ENCODE peak calls at places on chromosomes 16 and 17, in ten cellular contexts. F is stomach, C is transverse colon, A is brain microvascular endothelial cell, O is neural progenitor cell, X is dorsolateral prefrontal cortex, T is uterus, I is HL-60, R is AG09309, V is Panc1. K is an unnamed sample.

GRCh38 chr17:10357768-10358167 is 15.0 kb downstream of the MYH13 start:
- DNase-seq in F (no peak), C (no peak), A (no peak), O (peak), X (no peak), T (no peak), I (no peak), R (no peak), V (no peak), K (no peak)

GRCh38 chr16:81928975-81929374 is 82.3 kb downstream of the SDR42E1 start:
- DNase-seq in F (peak), C (no peak), A (no peak), O (no peak), X (no peak), T (no peak), I (peak), R (no peak), V (no peak), K (no peak)

GRCh38 chr17:38338535-38338934 is 5.2 kb downstream of the GPR179 start:
- DNase-seq in F (no peak), C (no peak), A (no peak), O (no peak), X (no peak), T (no peak), I (no peak), R (no peak), V (no peak), K (no peak)

GRCh38 chr17:35313875-35314409 is 59.5 kb downstream of the SLFN11 start:
- DNase-seq in F (no peak), C (peak), A (no peak), O (no peak), X (no peak), T (peak), I (no peak), R (no peak), V (no peak), K (no peak)

GRCh38 chr17:6254036-6254435 is 180.9 kb downstream of the AIPL1 start:
- DNase-seq in F (no peak), C (no peak), A (no peak), O (no peak), X (no peak), T (no peak), I (no peak), R (no peak), V (no peak), K (peak)

GRCh38 chr16:77894054-77894632 is 105.8 kb downstream of the VAT1L start:
- DNase-seq in F (no peak), C (no peak), A (no peak), O (no peak), X (no peak), T (no peak), I (no peak), R (no peak), V (no peak), K (no peak)

GRCh38 chr17:1055751-1056645 is 59.1 kb downstream of the TIMM22 start:
- DNase-seq in F (peak), C (peak), A (peak), O (peak), X (peak), T (peak), I (peak), R (no peak), V (no peak), K (no peak)

GRCh38 chr17:55962931-55963378 is 190.3 kb upstream of the ANKFN1 start:
- DNase-seq in F (no peak), C (peak), A (no peak), O (no peak), X (no peak), T (no peak), I (peak), R (no peak), V (no peak), K (no peak)

GRCh38 chr17:68470959-68471358 is 13.7 kb upstream of the WIPI1 start:
- DNase-seq in F (no peak), C (no peak), A (no peak), O (no peak), X (no peak), T (no peak), I (no peak), R (no peak), V (no peak), K (no peak)

GRCh38 chr17:72393553-72393952 is 272.7 kb downstream of the SOX9 start:
- DNase-seq in F (no peak), C (no peak), A (peak), O (no peak), X (no peak), T (no peak), I (no peak), R (no peak), V (peak), K (no peak)

GRCh38 chr17:12227547-12227946 is 206.9 kb downstream of the MAP2K4 start:
- DNase-seq in F (no peak), C (no peak), A (no peak), O (no peak), X (no peak), T (no peak), I (no peak), R (no peak), V (no peak), K (no peak)

GRCh38 chr17:58032691-58033415 is 25.8 kb upstream of the SRSF1 start:
- DNase-seq in F (no peak), C (no peak), A (no peak), O (peak), X (no peak), T (no peak), I (no peak), R (no peak), V (no peak), K (no peak)

GRCh38 chr17:17567631-17568030 is 23.9 kb downstream of the PEMT start:
- DNase-seq in F (peak), C (no peak), A (no peak), O (no peak), X (peak), T (no peak), I (no peak), R (no peak), V (no peak), K (no peak)

GRCh38 chr16:11128211-11129123 is 127.5 kb downstream of the SOCS1 start:
- DNase-seq in F (peak), C (no peak), A (no peak), O (no peak), X (no peak), T (peak), I (peak), R (peak), V (no peak), K (no peak)

GRCh38 chr16:23155445-23156049 is 6.3 kb upstream of the USP31 start:
- DNase-seq in F (peak), C (peak), A (no peak), O (peak), X (no peak), T (no peak), I (peak), R (no peak), V (no peak), K (no peak)

GRCh38 chr17:77366206-77366557 is 225.4 kb downstream of the SEC14L1 start:
- DNase-seq in F (no peak), C (no peak), A (no peak), O (no peak), X (no peak), T (no peak), I (no peak), R (no peak), V (no peak), K (no peak)

DNA sequence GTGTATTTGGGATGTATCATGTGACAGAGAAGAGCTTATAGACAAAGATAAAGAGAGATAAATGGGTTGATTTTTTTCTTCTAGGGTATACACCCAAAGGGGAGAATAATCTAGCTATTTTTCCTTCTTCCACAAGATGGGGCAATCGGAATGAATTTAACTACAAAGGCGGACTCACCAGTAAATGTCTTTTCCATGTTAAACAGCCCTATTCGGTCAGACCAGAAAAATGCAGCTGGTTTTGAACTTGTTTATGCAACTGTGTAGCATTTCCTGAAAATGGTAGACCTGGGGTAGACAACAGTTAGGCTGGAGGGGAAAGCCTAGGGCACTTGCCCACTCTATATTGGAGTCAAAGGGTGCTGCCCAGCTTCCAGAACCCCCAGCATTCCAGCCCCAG is 477.1 kb downstream of the TOX3 start:
- DNase-seq in F (no peak), C (no peak), A (peak), O (peak), X (no peak), T (no peak), I (no peak), R (no peak), V (no peak), K (no peak)
- TF ChIP-seq CTCF in F (no peak), C (peak), A (peak), O (peak), X (peak), T (no peak), I (no peak), R (no peak), V (peak), K (peak)

DNA sequence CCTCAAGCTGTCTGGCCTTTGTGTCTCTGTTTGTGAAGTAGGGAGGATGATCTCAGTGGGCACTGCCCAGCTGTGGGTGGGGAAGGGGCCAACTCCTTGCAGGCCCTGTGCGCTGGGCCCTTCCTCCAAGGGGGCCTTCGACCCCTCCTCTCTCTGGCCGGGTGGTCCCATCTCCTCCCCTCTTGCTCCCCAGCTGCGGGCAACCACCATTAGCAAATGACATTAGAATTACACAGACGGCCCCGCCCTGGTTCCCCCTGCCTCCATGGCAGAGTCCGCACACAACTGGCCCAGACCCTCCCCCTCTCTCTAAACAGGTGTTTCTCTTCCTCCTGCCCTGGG is 2.5 kb upstream of the SLC6A4 start:
- DNase-seq in F (no peak), C (no peak), A (no peak), O (no peak), X (no peak), T (no peak), I (no peak), R (no peak), V (no peak), K (no peak)
- H3K4me3 ChIP-seq in F (no peak), C (no peak), A (no peak), O (peak), X (no peak), T (no peak), I (no peak), R (no peak), V (no peak), K (no peak)

DNA sequence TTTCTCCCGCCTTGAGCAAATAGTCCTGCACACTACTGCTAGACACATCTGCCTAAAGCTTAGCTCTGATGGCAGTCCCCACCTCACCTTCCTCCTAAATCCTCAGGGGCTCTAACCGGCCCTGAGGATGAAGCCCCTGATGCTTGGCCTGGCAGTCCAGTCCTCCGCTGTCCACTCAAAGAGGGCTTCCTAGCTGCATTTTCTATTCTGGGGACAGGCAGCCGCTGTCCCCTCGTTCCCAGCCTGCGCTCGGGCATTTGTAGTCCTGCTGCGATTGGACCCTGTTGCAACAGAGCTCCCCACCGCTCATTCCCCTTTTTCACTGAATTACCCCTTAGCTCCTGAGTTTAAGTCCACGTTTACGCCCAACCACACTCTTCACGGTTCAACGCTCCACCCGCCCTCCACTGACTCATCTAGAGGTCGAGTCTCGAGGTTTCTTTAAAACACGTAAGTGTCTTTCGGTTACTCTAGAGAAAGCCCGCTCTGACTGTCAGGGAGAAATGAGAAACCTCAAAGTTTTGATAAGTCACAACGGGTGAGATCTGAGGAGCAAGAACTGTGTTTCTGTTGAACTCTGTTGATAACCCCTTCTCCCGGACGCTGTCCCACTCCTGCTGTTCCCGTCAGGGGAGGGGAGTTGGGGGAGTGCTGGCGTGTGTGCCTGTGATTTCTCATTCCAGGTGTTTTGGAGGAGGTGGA is 4.5 kb downstream of the CCR7 start:
- DNase-seq in F (peak), C (no peak), A (peak), O (no peak), X (no peak), T (no peak), I (peak), R (no peak), V (no peak), K (peak)
- TF ChIP-seq CTCF in F (no peak), C (no peak), A (no peak), O (no peak), X (no peak), T (no peak), I (no peak), R (no peak), V (peak), K (no peak)

DNA sequence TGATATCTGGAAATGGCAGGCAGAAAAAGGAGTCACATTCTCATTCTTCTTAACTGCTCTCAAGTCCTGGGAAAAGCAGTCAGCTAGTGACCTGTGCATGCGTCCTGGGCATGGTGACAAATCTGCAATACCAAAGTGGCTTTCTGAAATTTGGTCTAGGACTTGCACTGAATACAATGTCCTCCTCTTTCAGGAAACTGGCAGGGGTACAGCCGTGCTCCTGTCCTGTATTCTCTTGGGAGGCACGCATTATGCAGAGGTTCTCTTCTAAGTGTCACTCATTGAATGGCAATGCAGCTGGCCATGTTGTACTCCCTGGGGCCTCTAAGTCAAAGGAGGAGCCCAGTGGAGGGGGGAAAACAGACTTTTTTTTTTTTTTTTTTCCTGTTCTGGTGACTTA is 10.6 kb downstream of the PHF12 start:
- DNase-seq in F (no peak), C (no peak), A (no peak), O (peak), X (no peak), T (no peak), I (no peak), R (no peak), V (no peak), K (no peak)
- H3K4me3 ChIP-seq in F (no peak), C (no peak), A (no peak), O (peak), X (no peak), T (no peak), I (no peak), R (no peak), V (no peak), K (no peak)

GRCh38 chr16:53692146-53692545 is 11.5 kb downstream of the RPGRIP1L start:
- DNase-seq in F (no peak), C (no peak), A (no peak), O (peak), X (no peak), T (no peak), I (no peak), R (no peak), V (no peak), K (no peak)
- TF ChIP-seq CTCF in F (no peak), C (no peak), A (peak), O (peak), X (no peak), T (no peak), I (no peak), R (no peak), V (peak), K (no peak)

GRCh38 chr17:75874323-75875181 is 3.8 kb downstream of the TRIM47 start:
- DNase-seq in F (no peak), C (no peak), A (no peak), O (no peak), X (no peak), T (no peak), I (no peak), R (no peak), V (no peak), K (no peak)

GRCh38 chr17:75873587-75874322 is 4.6 kb downstream of the TRIM47 start:
- DNase-seq in F (no peak), C (no peak), A (no peak), O (no peak), X (no peak), T (no peak), I (no peak), R (no peak), V (no peak), K (no peak)

GRCh38 chr17:75864448-75864871 is 9.3 kb upstream of the WBP2 start:
- DNase-seq in F (peak), C (peak), A (peak), O (peak), X (no peak), T (peak), I (peak), R (no peak), V (no peak), K (no peak)

GRCh38 chr17:75872434-75873351 is 5.7 kb downstream of the TRIM47 start:
- DNase-seq in F (peak), C (peak), A (peak), O (no peak), X (peak), T (peak), I (no peak), R (no peak), V (no peak), K (no peak)

DNA sequence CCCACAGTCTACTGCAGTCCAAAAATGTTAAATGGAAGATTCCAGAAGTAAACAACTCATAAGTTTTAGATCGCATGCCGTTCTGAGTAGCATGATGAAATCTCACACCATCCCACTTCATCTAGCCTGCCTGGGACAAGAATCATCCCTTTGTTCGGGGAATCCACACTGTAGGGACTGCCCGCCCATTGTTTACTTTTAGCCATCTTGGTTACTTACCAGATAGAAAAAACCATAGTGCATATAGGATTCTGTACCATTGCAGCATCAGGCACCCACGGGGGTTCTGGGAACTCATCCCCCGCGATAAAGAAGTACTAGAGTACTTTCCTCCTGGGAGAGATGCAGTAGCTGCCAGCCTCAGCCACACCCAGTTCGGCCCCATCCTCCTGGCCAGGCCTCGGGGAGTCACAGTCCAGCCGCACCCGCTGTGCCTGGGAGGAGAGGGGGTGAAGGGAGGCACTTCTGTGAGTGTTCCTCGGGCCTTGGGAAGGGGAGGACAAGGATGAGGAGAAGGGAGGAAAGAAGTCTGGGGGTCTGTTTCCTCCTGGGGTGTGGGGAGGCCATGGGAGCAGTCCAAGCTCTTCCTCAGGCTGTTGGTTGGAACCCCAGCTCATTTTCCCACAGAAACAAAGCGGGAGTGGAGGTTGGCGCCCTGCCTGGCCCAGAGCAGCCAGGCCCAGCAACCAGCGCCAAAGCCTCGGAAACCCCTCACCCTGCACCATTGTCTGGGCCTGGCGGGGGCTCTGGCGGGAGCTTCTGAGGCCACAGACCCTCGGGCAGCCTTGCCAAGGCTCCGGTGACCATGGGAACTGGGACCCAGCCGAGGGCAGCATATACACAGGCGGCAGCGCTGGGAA is 8.9 kb downstream of the TRIM47 start:
- DNase-seq in F (no peak), C (peak), A (no peak), O (no peak), X (peak), T (no peak), I (no peak), R (no peak), V (no peak), K (no peak)
- H3K4me3 ChIP-seq in F (peak), C (no peak), A (no peak), O (no peak), X (peak), T (peak), I (no peak), R (no peak), V (no peak), K (no peak)

GRCh38 chr17:67326440-67326839 is 39.9 kb downstream of the PSMD12 start:
- DNase-seq in F (no peak), C (no peak), A (no peak), O (no peak), X (no peak), T (no peak), I (no peak), R (no peak), V (no peak), K (no peak)
- TF ChIP-seq CTCF in F (no peak), C (no peak), A (no peak), O (no peak), X (no peak), T (no peak), I (no peak), R (no peak), V (no peak), K (no peak)

DNA sequence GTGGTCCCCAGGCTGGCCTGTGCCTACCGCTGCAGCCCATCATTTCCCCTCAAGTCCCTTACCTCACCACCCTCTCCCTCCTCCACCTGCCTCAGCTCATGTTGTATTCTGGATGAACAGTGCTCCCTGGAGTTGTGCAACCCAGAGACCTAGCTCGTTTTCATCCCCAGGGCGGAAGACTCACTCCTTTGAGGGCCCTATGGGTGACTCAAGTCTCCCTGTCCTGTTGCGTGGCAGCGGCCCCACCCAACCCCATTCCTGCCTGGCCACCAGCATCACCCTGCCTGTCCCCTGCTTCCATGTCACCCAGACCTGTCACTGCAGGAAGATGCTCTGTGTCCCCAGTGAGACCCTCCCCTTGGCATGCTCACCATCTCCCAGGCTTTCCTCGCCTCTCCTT is 3.3 kb downstream of the ALOX12B start:
- DNase-seq in F (no peak), C (no peak), A (no peak), O (no peak), X (no peak), T (no peak), I (no peak), R (no peak), V (no peak), K (no peak)
- H3K4me3 ChIP-seq in F (no peak), C (no peak), A (no peak), O (no peak), X (no peak), T (no peak), I (no peak), R (no peak), V (no peak), K (no peak)

GRCh38 chr17:74437702-74438101 is 5.8 kb downstream of the GPRC5C start:
- DNase-seq in F (no peak), C (no peak), A (no peak), O (no peak), X (no peak), T (no peak), I (no peak), R (no peak), V (no peak), K (no peak)
- TF ChIP-seq CTCF in F (no peak), C (peak), A (peak), O (peak), X (peak), T (peak), I (peak), R (peak), V (no peak), K (peak)

K was measured in epithelial cell of proximal tubule.